ENCODE peak calls at places on chromosomes 12 and 14, in nine cellular contexts. One of them, this sample, is unnamed.

GRCh38 chr12:34398706-34399630 is 376.7 kb downstream of the ALG10 start:
- DNase-seq in esophagus squamous epithelium: no peak
- DNase-seq in left lung: peak
- DNase-seq in GM23338: no peak
- DNase-seq in foreskin keratinocyte: no peak
- DNase-seq in colonic mucosa: peak
- DNase-seq in psoas muscle: peak
- DNase-seq in breast epithelium: peak
- DNase-seq in astrocyte: no peak
- DNase-seq in this sample: no peak

GRCh38 chr12:108607981-108608600 is 10.2 kb upstream of the TMEM119 start:
- DNase-seq in psoas muscle: no peak
- DNase-seq in astrocyte: no peak
- DNase-seq in GM23338: no peak
- DNase-seq in foreskin keratinocyte: no peak
- DNase-seq in left lung: no peak
- DNase-seq in esophagus squamous epithelium: no peak
- DNase-seq in colonic mucosa: no peak
- DNase-seq in breast epithelium: no peak
- DNase-seq in this sample: no peak

GRCh38 chr12:130719263-130719892 is 3.3 kb upstream of the RIMBP2 start:
- DNase-seq in foreskin keratinocyte: no peak
- DNase-seq in esophagus squamous epithelium: no peak
- DNase-seq in astrocyte: no peak
- DNase-seq in psoas muscle: no peak
- DNase-seq in left lung: no peak
- DNase-seq in GM23338: no peak
- DNase-seq in colonic mucosa: no peak
- DNase-seq in breast epithelium: no peak
- DNase-seq in this sample: no peak

GRCh38 chr12:3117144-3117581 is 40.0 kb downstream of the TSPAN9 start:
- DNase-seq in astrocyte: peak
- DNase-seq in foreskin keratinocyte: peak
- DNase-seq in esophagus squamous epithelium: no peak
- DNase-seq in colonic mucosa: no peak
- DNase-seq in breast epithelium: no peak
- DNase-seq in left lung: no peak
- DNase-seq in GM23338: no peak
- DNase-seq in psoas muscle: peak
- DNase-seq in this sample: no peak

GRCh38 chr12:77751939-77752338 is 78.8 kb upstream of the NAV3 start:
- DNase-seq in colonic mucosa: no peak
- DNase-seq in esophagus squamous epithelium: no peak
- DNase-seq in astrocyte: peak
- DNase-seq in psoas muscle: no peak
- DNase-seq in left lung: no peak
- DNase-seq in foreskin keratinocyte: no peak
- DNase-seq in breast epithelium: no peak
- DNase-seq in GM23338: no peak
- DNase-seq in this sample: no peak

GRCh38 chr12:78864483-78865296 is at the start of gene SYT1:
- DNase-seq in esophagus squamous epithelium: no peak
- DNase-seq in psoas muscle: peak
- DNase-seq in astrocyte: peak
- DNase-seq in colonic mucosa: peak
- DNase-seq in left lung: peak
- DNase-seq in GM23338: peak
- DNase-seq in breast epithelium: no peak
- DNase-seq in foreskin keratinocyte: peak
- DNase-seq in this sample: peak

GRCh38 chr14:70812124-70812818 is 3.0 kb upstream of the MAP3K9 start:
- DNase-seq in GM23338: no peak
- DNase-seq in psoas muscle: no peak
- DNase-seq in breast epithelium: no peak
- DNase-seq in esophagus squamous epithelium: no peak
- DNase-seq in left lung: no peak
- DNase-seq in astrocyte: no peak
- DNase-seq in foreskin keratinocyte: no peak
- DNase-seq in colonic mucosa: no peak
- DNase-seq in this sample: no peak

GRCh38 chr14:93318927-93319326 is 13.9 kb downstream of the BTBD7 start:
- DNase-seq in left lung: no peak
- DNase-seq in breast epithelium: no peak
- DNase-seq in psoas muscle: no peak
- DNase-seq in colonic mucosa: no peak
- DNase-seq in esophagus squamous epithelium: no peak
- DNase-seq in foreskin keratinocyte: no peak
- DNase-seq in astrocyte: peak
- DNase-seq in GM23338: no peak
- DNase-seq in this sample: no peak

GRCh38 chr12:23944067-23944466 is 5.4 kb downstream of the SOX5 start:
- DNase-seq in psoas muscle: no peak
- DNase-seq in breast epithelium: no peak
- DNase-seq in esophagus squamous epithelium: no peak
- DNase-seq in GM23338: peak
- DNase-seq in astrocyte: no peak
- DNase-seq in foreskin keratinocyte: no peak
- DNase-seq in colonic mucosa: no peak
- DNase-seq in left lung: no peak
- DNase-seq in this sample: no peak

DNA sequence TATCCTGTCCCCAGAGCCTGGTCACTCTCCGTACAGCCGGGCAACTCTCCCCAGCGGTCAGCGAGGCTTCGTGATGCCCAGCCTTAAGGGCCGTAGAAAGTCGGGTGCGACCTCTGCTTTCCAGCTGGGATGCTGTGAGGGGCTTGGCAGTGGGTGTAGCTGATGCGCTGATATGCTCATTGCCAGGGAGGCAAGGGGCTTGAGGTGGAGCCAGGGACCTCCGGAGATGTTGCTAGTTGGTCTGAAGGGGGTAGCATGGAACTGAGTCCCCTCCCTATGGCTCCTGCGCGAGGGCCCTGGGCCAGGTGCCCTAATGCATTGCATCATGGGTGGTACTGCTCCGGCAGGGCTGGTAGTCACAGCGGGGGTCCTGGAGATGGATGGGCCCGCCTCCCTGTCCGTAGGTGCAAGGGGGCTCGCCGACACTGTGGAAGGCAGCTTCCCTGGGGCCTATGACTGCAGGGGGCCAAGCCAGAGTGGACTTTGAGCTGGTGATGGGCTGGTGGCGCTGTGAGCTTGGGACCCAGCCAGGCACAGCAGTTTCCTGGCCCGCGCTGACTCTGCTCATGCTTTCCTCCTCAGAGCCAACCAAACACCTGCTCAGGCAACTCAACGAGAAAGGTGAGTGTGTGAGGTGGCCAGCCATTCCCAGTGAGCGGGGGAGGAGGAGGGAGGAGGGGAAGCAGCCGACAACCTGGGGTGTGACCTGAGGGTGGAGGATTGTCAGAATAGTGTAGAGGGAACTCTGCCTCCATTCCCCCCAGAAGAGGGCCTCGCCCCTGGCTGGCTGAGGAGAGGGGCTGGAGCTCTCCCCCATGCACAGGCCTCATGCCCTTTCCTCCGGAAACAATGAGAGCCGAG is 32.3 kb downstream of the PLEKHG3 start:
- DNase-seq in colonic mucosa: peak
- DNase-seq in psoas muscle: peak
- DNase-seq in esophagus squamous epithelium: no peak
- DNase-seq in astrocyte: no peak
- DNase-seq in foreskin keratinocyte: no peak
- DNase-seq in breast epithelium: no peak
- DNase-seq in GM23338: peak
- DNase-seq in left lung: no peak
- DNase-seq in this sample: no peak
- H3K27ac ChIP-seq in colonic mucosa: peak
- H3K27ac ChIP-seq in psoas muscle: no peak
- H3K27ac ChIP-seq in esophagus squamous epithelium: peak
- H3K27ac ChIP-seq in astrocyte: no peak
- H3K27ac ChIP-seq in foreskin keratinocyte: no peak
- H3K27ac ChIP-seq in breast epithelium: peak
- H3K27ac ChIP-seq in GM23338: no peak
- H3K27ac ChIP-seq in left lung: no peak
- H3K27ac ChIP-seq in this sample: peak

DNA sequence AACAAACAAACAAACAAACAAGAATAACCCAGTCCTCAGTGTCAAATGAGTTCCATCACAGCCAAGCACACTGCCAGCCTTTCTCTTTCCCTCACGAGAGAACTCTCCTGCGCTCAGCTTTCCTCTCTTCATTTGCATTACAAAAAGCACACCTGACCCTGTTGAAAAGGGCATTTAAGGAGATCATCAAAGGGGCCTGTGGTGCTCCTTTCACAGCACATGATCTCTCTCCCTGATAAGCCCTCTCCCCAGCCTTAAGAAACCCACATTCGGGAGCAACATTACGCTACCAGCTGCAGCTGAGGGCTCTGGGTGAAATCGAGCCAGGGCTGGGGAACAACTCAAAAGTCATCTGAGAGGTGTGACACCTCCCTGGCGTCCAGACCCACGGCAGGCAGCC is 165.6 kb upstream of the TMCC3 start:
- DNase-seq in left lung: no peak
- DNase-seq in breast epithelium: no peak
- DNase-seq in colonic mucosa: no peak
- DNase-seq in astrocyte: no peak
- DNase-seq in esophagus squamous epithelium: no peak
- DNase-seq in GM23338: peak
- DNase-seq in psoas muscle: no peak
- DNase-seq in foreskin keratinocyte: no peak
- DNase-seq in this sample: no peak
- H3K27ac ChIP-seq in left lung: no peak
- H3K27ac ChIP-seq in breast epithelium: no peak
- H3K27ac ChIP-seq in colonic mucosa: no peak
- H3K27ac ChIP-seq in astrocyte: no peak
- H3K27ac ChIP-seq in esophagus squamous epithelium: no peak
- H3K27ac ChIP-seq in GM23338: no peak
- H3K27ac ChIP-seq in psoas muscle: no peak
- H3K27ac ChIP-seq in foreskin keratinocyte: no peak
- H3K27ac ChIP-seq in this sample: no peak

GRCh38 chr12:113263431-113263963 is 42.2 kb downstream of the TPCN1 start:
- DNase-seq in breast epithelium: no peak
- DNase-seq in esophagus squamous epithelium: no peak
- DNase-seq in psoas muscle: peak
- DNase-seq in left lung: no peak
- DNase-seq in astrocyte: no peak
- DNase-seq in colonic mucosa: no peak
- DNase-seq in GM23338: no peak
- DNase-seq in foreskin keratinocyte: no peak
- DNase-seq in this sample: no peak

GRCh38 chr12:113260127-113260526 is 38.9 kb downstream of the TPCN1 start:
- DNase-seq in psoas muscle: peak
- DNase-seq in left lung: no peak
- DNase-seq in esophagus squamous epithelium: no peak
- DNase-seq in colonic mucosa: no peak
- DNase-seq in astrocyte: no peak
- DNase-seq in breast epithelium: no peak
- DNase-seq in foreskin keratinocyte: no peak
- DNase-seq in GM23338: no peak
- DNase-seq in this sample: no peak

GRCh38 chr12:113262710-113263109 is 41.4 kb downstream of the TPCN1 start:
- DNase-seq in GM23338: no peak
- DNase-seq in colonic mucosa: no peak
- DNase-seq in astrocyte: no peak
- DNase-seq in psoas muscle: peak
- DNase-seq in foreskin keratinocyte: no peak
- DNase-seq in breast epithelium: no peak
- DNase-seq in esophagus squamous epithelium: no peak
- DNase-seq in left lung: no peak
- DNase-seq in this sample: no peak

GRCh38 chr12:113260636-113261300 is 39.5 kb downstream of the TPCN1 start:
- DNase-seq in breast epithelium: no peak
- DNase-seq in psoas muscle: peak
- DNase-seq in GM23338: no peak
- DNase-seq in colonic mucosa: no peak
- DNase-seq in astrocyte: no peak
- DNase-seq in left lung: no peak
- DNase-seq in esophagus squamous epithelium: no peak
- DNase-seq in foreskin keratinocyte: no peak
- DNase-seq in this sample: no peak

DNA sequence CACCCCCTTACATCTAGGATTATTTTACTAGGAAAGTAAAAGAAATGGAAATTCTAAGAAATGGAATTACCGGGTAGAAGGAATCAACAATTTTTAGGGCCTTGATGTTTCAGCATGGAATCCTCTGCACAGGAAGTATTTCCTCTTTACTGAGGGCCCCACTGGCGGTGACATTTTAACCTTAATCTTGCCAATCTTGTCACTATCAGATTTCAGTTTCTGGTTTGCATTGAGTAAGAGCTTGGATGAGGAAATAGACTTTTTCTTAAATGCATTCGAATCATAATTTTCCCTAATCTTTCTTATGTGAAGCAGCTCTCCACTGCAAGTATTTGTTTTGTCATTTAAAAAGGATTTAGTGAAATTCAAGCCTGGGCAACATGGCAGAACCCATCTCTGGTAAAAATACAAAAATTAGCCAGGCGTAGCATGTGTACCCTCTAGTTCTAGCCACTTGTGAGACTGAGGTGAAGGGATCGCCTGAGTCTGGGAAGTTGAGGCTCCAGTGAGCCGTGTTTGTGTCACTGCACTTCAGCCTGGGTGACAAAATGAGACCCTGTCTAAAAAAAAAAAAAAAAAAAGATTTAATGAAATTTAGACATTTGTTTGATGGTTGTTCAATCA is 40.7 kb downstream of the TPCN1 start:
- DNase-seq in astrocyte: no peak
- DNase-seq in GM23338: no peak
- DNase-seq in foreskin keratinocyte: no peak
- DNase-seq in breast epithelium: no peak
- DNase-seq in psoas muscle: peak
- DNase-seq in colonic mucosa: no peak
- DNase-seq in esophagus squamous epithelium: no peak
- DNase-seq in left lung: no peak
- DNase-seq in this sample: no peak
- H3K27ac ChIP-seq in astrocyte: no peak
- H3K27ac ChIP-seq in GM23338: no peak
- H3K27ac ChIP-seq in foreskin keratinocyte: no peak
- H3K27ac ChIP-seq in breast epithelium: peak
- H3K27ac ChIP-seq in psoas muscle: peak
- H3K27ac ChIP-seq in colonic mucosa: no peak
- H3K27ac ChIP-seq in esophagus squamous epithelium: peak
- H3K27ac ChIP-seq in left lung: no peak
- H3K27ac ChIP-seq in this sample: no peak

GRCh38 chr12:75508159-75508558 is 3.2 kb downstream of the KRR1 start:
- DNase-seq in astrocyte: no peak
- DNase-seq in psoas muscle: no peak
- DNase-seq in GM23338: no peak
- DNase-seq in left lung: no peak
- DNase-seq in foreskin keratinocyte: no peak
- DNase-seq in breast epithelium: no peak
- DNase-seq in esophagus squamous epithelium: no peak
- DNase-seq in colonic mucosa: no peak
- DNase-seq in this sample: no peak

GRCh38 chr12:75509621-75510020 is 1.8 kb downstream of the KRR1 start:
- DNase-seq in astrocyte: no peak
- DNase-seq in left lung: no peak
- DNase-seq in GM23338: no peak
- DNase-seq in esophagus squamous epithelium: no peak
- DNase-seq in foreskin keratinocyte: peak
- DNase-seq in colonic mucosa: no peak
- DNase-seq in psoas muscle: no peak
- DNase-seq in breast epithelium: no peak
- DNase-seq in this sample: no peak

GRCh38 chr12:75505706-75506312 is 5.6 kb downstream of the KRR1 start:
- DNase-seq in colonic mucosa: no peak
- DNase-seq in psoas muscle: no peak
- DNase-seq in breast epithelium: no peak
- DNase-seq in foreskin keratinocyte: peak
- DNase-seq in astrocyte: no peak
- DNase-seq in left lung: no peak
- DNase-seq in GM23338: no peak
- DNase-seq in esophagus squamous epithelium: no peak
- DNase-seq in this sample: no peak

GRCh38 chr12:75511116-75512048 is at the start of gene KRR1:
- DNase-seq in left lung: peak
- DNase-seq in colonic mucosa: peak
- DNase-seq in GM23338: peak
- DNase-seq in breast epithelium: peak
- DNase-seq in astrocyte: peak
- DNase-seq in foreskin keratinocyte: peak
- DNase-seq in esophagus squamous epithelium: peak
- DNase-seq in psoas muscle: peak
- DNase-seq in this sample: peak
- H3K27ac ChIP-seq in left lung: peak
- H3K27ac ChIP-seq in colonic mucosa: peak
- H3K27ac ChIP-seq in GM23338: peak
- H3K27ac ChIP-seq in breast epithelium: peak
- H3K27ac ChIP-seq in astrocyte: peak
- H3K27ac ChIP-seq in foreskin keratinocyte: peak
- H3K27ac ChIP-seq in esophagus squamous epithelium: peak
- H3K27ac ChIP-seq in psoas muscle: peak
- H3K27ac ChIP-seq in this sample: no peak